ENCODE peak calls at places on chromosomes 6 and 20, in six cellular contexts. C is GM23248, I is neural progenitor cell, R is HCT116, M is hepatocyte, N is PC-3. F is an unnamed sample. For H3K4me1, the result is how much of the 10 kb centered on the place peaks cover.

GRCh38 chr6:53879608-53880007 is 84.8 kb downstream of the LRRC1 start:
- DNase-seq in M (no peak), C (peak), R (no peak), N (no peak), I (no peak), F (no peak)

GRCh38 chr20:36313936-36314335 is 7.8 kb downstream of the DLGAP4 start:
- DNase-seq in C (no peak), I (no peak), N (no peak), R (no peak), M (no peak), F (no peak)

GRCh38 chr6:167766986-167767714 is 59.6 kb upstream of the AFDN start:
- DNase-seq in R (no peak), I (no peak), C (no peak), M (no peak), N (no peak), F (no peak)

GRCh38 chr6:140052757-140053729 is 678.6 kb upstream of the CITED2 start:
- DNase-seq in R (no peak), I (peak), C (peak), N (peak), M (peak), F (no peak)

GRCh38 chr6:41705996-41706835 is 29.2 kb downstream of the TFEB start:
- DNase-seq in N (peak), I (peak), R (no peak), M (no peak), C (peak), F (peak)

GRCh38 chr6:140225587-140226438 is 851.4 kb upstream of the CITED2 start:
- DNase-seq in I (no peak), N (peak), M (no peak), C (peak), R (no peak), F (no peak)

GRCh38 chr6:101668496-101668895 is 275.0 kb downstream of the GRIK2 start:
- DNase-seq in M (no peak), N (no peak), I (no peak), R (no peak), C (peak), F (no peak)

GRCh38 chr6:114170372-114170771 is 172.5 kb downstream of the HS3ST5 start:
- DNase-seq in N (no peak), C (no peak), I (no peak), R (no peak), M (no peak), F (no peak)

GRCh38 chr6:110325197-110325596 is 33.0 kb downstream of the METTL24 start:
- DNase-seq in M (peak), N (peak), I (no peak), R (no peak), C (peak), F (no peak)

GRCh38 chr6:13302291-13302690 is 26.0 kb downstream of the TBC1D7 start:
- DNase-seq in M (no peak), I (no peak), C (no peak), N (no peak), R (no peak), F (no peak)

GRCh38 chr20:45366631-45367030 is 3.7 kb downstream of the SYS1 start:
- DNase-seq in C (no peak), R (no peak), N (no peak), M (no peak), I (no peak), F (no peak)
- H3K4me1 ChIP-seq in C (under half), R (under half), N (under half), M (under half), I (under half), F (under half)

DNA sequence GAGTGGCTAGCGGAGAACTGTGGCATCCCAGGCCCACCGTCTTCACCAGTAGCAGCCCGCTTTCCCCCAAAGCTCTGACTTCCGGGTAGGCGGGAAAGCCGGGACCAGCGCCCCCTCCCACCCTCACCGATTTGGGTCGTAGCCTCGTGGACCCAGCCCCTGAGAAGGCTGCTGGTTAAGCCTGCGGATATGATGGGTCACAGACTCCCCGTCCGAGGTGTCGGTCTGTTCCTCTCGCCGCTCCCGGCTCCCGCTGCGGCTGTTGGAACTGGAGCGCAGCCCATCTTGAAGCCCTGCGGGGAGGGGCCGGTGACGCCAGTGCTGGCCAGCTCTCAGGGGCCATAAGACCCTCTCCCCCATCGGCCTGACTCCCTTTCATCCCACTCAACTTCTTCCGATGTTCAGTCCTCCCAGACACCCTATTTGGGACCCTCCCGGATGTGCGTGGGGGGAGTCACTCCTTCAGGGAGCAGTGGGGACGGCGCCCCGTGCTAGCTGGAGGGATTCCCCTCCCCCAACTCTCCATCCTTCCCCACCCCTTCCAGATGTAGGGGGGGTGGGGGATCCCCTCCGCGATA is 772 bp downstream of the GNL1 start:
- DNase-seq in I (peak), N (no peak), M (peak), C (peak), R (no peak), F (peak)
- TF ChIP-seq EZH2 in I (no peak), N (no peak), M (no peak), C (no peak), R (no peak), F (no peak)

GRCh38 chr6:26454641-26455040 is 3.1 kb upstream of the BTN2A1 start:
- DNase-seq in I (no peak), M (no peak), R (no peak), N (no peak), C (peak), F (no peak)

GRCh38 chr6:26459023-26459810 is 1.5 kb downstream of the BTN2A1 start:
- DNase-seq in N (no peak), C (peak), I (no peak), R (no peak), M (no peak), F (no peak)

GRCh38 chr6:26455357-26455970 is 2.3 kb upstream of the BTN2A1 start:
- DNase-seq in N (no peak), M (no peak), R (no peak), I (no peak), C (peak), F (no peak)

GRCh38 chr6:26457796-26458688 is at the start of gene BTN2A1:
- DNase-seq in N (peak), I (peak), M (peak), C (peak), R (peak), F (peak)

GRCh38 chr6:26457407-26457795 is 354 bp upstream of the BTN2A1 start:
- DNase-seq in I (no peak), M (peak), R (no peak), C (peak), N (no peak), F (no peak)
- H3K4me1 ChIP-seq in I (under half), M (under half), R (under half), C (under half), N (under half), F (under half)

DNA sequence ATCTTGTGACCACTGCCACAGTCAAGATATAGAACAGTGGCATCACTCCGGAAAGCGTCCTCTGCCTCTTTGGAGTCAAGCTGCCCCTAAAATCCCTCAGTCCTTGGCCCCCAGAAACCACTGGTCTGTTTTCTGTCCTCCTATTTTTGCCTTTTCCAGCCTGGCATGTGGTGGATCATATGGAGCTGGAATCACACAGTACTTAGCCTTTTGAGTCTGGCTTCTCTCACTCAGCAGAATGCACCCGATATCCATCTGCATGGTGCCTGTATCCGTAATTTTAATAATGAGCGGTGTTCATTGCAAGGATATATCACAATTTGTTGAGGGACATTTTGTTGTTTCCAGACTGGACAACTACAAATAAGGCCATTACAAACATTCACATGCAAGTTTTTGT is 49.0 kb upstream of the STX16 start:
- DNase-seq in R (no peak), M (no peak), N (no peak), C (no peak), I (no peak), F (no peak)
- TF ChIP-seq EZH2 in R (no peak), M (no peak), N (no peak), C (no peak), I (no peak), F (no peak)

DNA sequence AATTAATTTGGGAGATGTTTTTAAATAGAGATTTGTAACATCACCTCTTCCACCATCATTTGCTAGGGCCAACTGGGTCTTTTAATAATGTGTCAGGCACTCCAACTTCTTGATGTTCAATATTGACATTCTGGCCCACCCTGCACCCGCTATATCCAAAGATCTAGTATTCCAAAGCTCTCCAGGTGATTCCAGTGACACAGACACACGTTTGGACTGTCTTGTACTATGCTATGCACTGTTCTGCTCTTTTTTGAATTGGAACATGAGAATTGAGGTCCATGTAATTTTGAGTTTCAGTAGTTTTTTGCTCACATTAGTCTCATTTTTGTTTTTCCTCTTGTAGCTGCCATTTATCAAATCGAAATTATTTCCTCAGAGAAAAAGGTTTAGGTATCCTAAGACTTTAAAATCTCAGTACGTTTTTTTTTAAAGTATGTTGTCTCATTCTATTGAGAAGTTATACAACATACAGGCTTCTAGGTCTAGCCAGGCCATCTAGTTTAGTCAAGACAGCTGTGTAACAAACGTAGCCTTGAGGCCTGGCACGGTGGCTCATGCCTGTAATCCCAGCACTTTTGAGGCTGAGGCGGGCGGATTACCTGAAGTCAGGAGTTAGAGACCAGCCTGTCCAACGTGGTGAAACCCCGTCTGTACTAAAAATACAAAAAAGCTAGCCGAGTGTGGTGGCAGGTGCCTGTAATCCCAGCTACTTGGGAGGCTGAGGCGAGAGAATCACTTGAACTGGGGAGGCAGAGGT is 3.1 kb downstream of the BICRAL start:
- DNase-seq in I (no peak), N (no peak), C (peak), R (no peak), M (no peak), F (no peak)
- H3K4me1 ChIP-seq in I (under half), N (under half), C (under half), R (under half), M (under half), F (under half)

GRCh38 chr6:169000022-169000421 is 253.6 kb downstream of the THBS2 start:
- DNase-seq in N (no peak), R (no peak), I (no peak), C (no peak), M (no peak), F (no peak)
- TF ChIP-seq EZH2 in N (no peak), R (no peak), I (no peak), C (no peak), M (no peak), F (no peak)

DNA sequence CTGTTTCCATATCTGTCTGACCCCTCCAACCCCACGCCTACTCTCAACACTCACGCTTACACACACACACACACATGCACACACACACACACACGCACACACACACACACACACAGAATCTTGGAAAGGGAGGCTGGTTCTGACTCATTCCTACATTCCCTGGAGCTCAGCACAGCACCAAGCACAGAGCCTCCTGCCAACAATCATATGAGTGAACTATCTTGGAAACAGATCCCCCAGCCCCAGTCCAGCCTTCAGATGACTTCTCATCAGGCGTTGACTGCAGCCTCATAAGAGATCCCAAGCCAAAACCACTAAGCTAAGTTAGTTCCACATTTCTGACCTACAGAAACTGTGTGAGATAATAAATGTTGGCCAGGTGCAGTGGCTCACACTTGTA is 14.1 kb upstream of the HCK start:
- DNase-seq in R (no peak), I (no peak), M (no peak), C (peak), N (no peak), F (no peak)
- H3K4me1 ChIP-seq in R (under half), I (under half), M (under half), C (under half), N (under half), F (under half)

GRCh38 chr6:50711686-50712085 is 1.6 kb upstream of the TFAP2D start:
- DNase-seq in M (no peak), R (no peak), N (no peak), C (no peak), I (no peak), F (no peak)

GRCh38 chr6:50713226-50713625 is at the start of gene TFAP2D:
- DNase-seq in M (no peak), C (no peak), R (no peak), I (no peak), N (no peak), F (no peak)

GRCh38 chr6:50714487-50715379 is 1.4 kb downstream of the TFAP2D start:
- DNase-seq in M (no peak), R (no peak), I (peak), N (no peak), C (no peak), F (no peak)

GRCh38 chr6:50712291-50712690 is 1.0 kb upstream of the TFAP2D start:
- DNase-seq in N (no peak), R (no peak), I (peak), M (no peak), C (no peak), F (no peak)

DNA sequence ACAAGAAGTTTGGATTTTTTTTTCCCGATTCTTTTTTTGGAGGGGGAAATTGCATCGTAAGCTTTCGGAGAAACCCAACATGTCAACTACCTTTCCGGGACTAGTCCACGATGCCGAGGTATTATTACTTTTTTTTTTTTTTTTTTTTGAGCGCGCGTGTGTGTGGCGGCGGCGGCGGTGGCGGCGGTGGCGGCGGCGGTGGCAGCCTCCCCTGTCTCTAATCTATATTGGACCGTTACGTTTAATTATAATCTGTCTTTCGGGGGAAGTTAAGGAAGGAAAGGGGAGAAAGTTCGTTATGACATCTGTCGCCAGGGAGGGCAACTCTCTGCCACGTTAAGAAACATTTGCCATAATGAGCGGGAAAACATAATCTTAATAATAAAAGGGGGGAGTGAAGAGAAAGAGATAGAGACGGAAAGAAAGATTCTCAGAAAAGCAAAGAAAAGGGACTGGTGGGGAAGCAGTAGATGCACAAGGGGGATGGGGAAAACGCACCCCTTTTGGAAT is 706 bp downstream of the TFAP2D start:
- DNase-seq in R (no peak), N (no peak), C (no peak), I (no peak), M (no peak), F (no peak)
- TF ChIP-seq EZH2 in R (no peak), N (peak), C (peak), I (peak), M (peak), F (no peak)

GRCh38 chr6:134172020-134172766 is 119.8 kb upstream of the SLC2A12 start:
- DNase-seq in I (no peak), M (no peak), R (no peak), C (peak), N (no peak), F (peak)

GRCh38 chr6:134174790-134175531 is 122.5 kb upstream of the SLC2A12 start:
- DNase-seq in C (peak), M (peak), I (peak), N (peak), R (peak), F (peak)

GRCh38 chr6:134171517-134171916 is 119.1 kb upstream of the SLC2A12 start:
- DNase-seq in C (no peak), N (no peak), I (no peak), M (no peak), R (no peak), F (peak)

GRCh38 chr6:134173936-134174789 is 121.7 kb upstream of the SLC2A12 start:
- DNase-seq in M (peak), C (peak), I (peak), R (peak), N (peak), F (peak)

GRCh38 chr6:134173007-134173690 is 120.7 kb upstream of the SLC2A12 start:
- DNase-seq in C (peak), I (no peak), M (no peak), R (no peak), N (no peak), F (no peak)
- H3K4me1 ChIP-seq in C (under half), I (under half), M (under half), R (under half), N (under half), F (under half)